ENCODE peak calls at places on chromosomes 3 and 15, in eight cellular contexts. W, H, T, R, G, M, I and V are unnamed samples.

GRCh38 chr15:56053046-56053400 is 59.6 kb upstream of the NEDD4 start:
- DNase-seq in G (no peak), T (no peak), W (no peak), H (no peak), I (no peak), R (no peak), M (no peak), V (no peak)

GRCh38 chr3:150547045-150547753 is 612 bp downstream of the EIF2A start:
- DNase-seq in T (no peak), R (no peak), W (peak), I (no peak), G (no peak), M (no peak), H (no peak), V (no peak)

GRCh38 chr3:129723558-129724324 is 117.3 kb upstream of the PLXND1 start:
- DNase-seq in W (peak), G (peak), H (no peak), T (no peak), M (no peak), R (no peak), I (no peak), V (peak)

GRCh38 chr3:48595526-48596121 is 495 bp upstream of the COL7A1 start:
- DNase-seq in R (no peak), G (peak), H (peak), M (peak), T (peak), W (peak), I (peak), V (no peak)

GRCh38 chr3:197352382-197352781 is 54.0 kb upstream of the DLG1 start:
- DNase-seq in R (no peak), T (no peak), W (peak), M (peak), G (peak), H (no peak), I (peak), V (no peak)

GRCh38 chr3:169604568-169604967 is 58.9 kb downstream of the MECOM start:
- DNase-seq in I (no peak), W (peak), R (no peak), M (no peak), G (no peak), H (peak), T (no peak), V (no peak)

GRCh38 chr15:86001200-86001599 is 78.5 kb upstream of the AGBL1 start:
- DNase-seq in W (no peak), G (no peak), T (no peak), I (no peak), H (no peak), R (no peak), M (no peak), V (no peak)

GRCh38 chr15:39623550-39623931 is 42.7 kb downstream of the THBS1 start:
- DNase-seq in H (no peak), M (no peak), I (no peak), R (no peak), T (no peak), W (no peak), G (no peak), V (no peak)

GRCh38 chr3:121989943-121990342 is 32.1 kb downstream of the ILDR1 start:
- DNase-seq in G (no peak), T (no peak), M (no peak), R (no peak), W (peak), H (peak), I (no peak), V (no peak)

GRCh38 chr3:195906865-195907729 is 1.3 kb downstream of the TNK2 start:
- DNase-seq in H (peak), M (no peak), W (no peak), I (peak), R (no peak), G (no peak), T (no peak), V (no peak)
- H3K4me3 ChIP-seq in H (peak), M (peak), W (no peak), I (peak), R (peak), G (peak), T (peak), V (peak)

DNA sequence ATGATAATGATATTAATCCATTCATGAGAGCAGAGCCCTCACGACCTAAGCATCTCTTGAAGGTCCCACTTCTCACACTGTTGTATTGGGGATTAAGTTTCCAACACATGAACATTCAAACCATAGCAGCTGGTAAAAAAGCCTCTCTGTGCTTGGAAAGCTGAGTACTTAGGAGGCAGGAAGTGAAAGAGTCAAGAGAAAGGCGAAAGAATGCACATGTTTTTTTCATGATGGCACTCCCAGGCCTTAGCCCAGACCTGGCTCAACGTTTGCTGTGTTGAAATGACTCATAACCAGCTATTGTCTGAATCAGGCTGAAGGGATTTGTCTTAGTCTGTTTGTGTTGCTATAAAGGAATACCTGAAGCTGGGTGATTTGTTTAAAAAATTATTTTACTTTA is 84.4 kb upstream of the RGMA start:
- DNase-seq in T (no peak), M (no peak), R (no peak), G (no peak), H (no peak), W (peak), I (no peak), V (no peak)
- TF ChIP-seq CTCF in T (no peak), M (no peak), R (no peak), G (no peak), H (no peak), W (no peak), I (no peak), V (no peak)

GRCh38 chr15:80982205-80982604 is 7.4 kb downstream of the MESD start:
- DNase-seq in M (no peak), I (no peak), R (no peak), W (no peak), G (no peak), T (no peak), H (peak), V (no peak)

GRCh38 chr15:80986487-80986886 is 3.1 kb downstream of the MESD start:
- DNase-seq in R (no peak), W (no peak), T (no peak), H (no peak), G (no peak), M (no peak), I (no peak), V (no peak)

GRCh38 chr15:80985976-80986375 is 3.6 kb downstream of the MESD start:
- DNase-seq in I (no peak), G (no peak), T (no peak), M (no peak), H (no peak), W (no peak), R (no peak), V (no peak)

GRCh38 chr15:80982839-80983238 is 6.8 kb downstream of the MESD start:
- DNase-seq in I (no peak), R (no peak), T (no peak), G (no peak), H (no peak), M (no peak), W (no peak), V (no peak)

GRCh38 chr15:80984856-80985255 is 4.8 kb downstream of the MESD start:
- DNase-seq in M (no peak), I (no peak), G (no peak), H (no peak), T (no peak), R (no peak), W (no peak), V (no peak)
- H3K4me3 ChIP-seq in M (no peak), I (no peak), G (peak), H (no peak), T (no peak), R (no peak), W (no peak), V (no peak)

GRCh38 chr3:61919371-61919770 is 358.0 kb downstream of the PTPRG start:
- DNase-seq in H (peak), T (no peak), M (no peak), I (no peak), G (no peak), R (no peak), W (no peak), V (no peak)
- TF ChIP-seq CTCF in H (peak), T (no peak), M (peak), I (no peak), G (no peak), R (no peak), W (no peak), V (no peak)

GRCh38 chr15:92393287-92393993 is at the start of gene ST8SIA2:
- DNase-seq in M (peak), R (no peak), T (no peak), G (no peak), W (no peak), I (peak), H (peak), V (no peak)
- H3K4me3 ChIP-seq in M (no peak), R (peak), T (peak), G (peak), W (no peak), I (peak), H (peak), V (peak)